ENCODE peak calls at places on chromosomes 5 and 9, in five cellular contexts. E, D, V, P and Y are unnamed samples. For H3K9me3, the result is how much of the 10 kb centered on the place peaks cover.

GRCh38 chr5:60673329-60673728 is 26.6 kb downstream of the DEPDC1B start:
- DNase-seq in E (no peak), D (no peak), V (no peak), P (no peak), Y (no peak)

GRCh38 chr5:32461441-32462120 is 17.0 kb upstream of the ZFR start:
- DNase-seq in E (no peak), D (no peak), V (no peak), P (no peak), Y (no peak)

GRCh38 chr5:56003179-56003578 is 8.4 kb upstream of the IL6ST start:
- DNase-seq in E (no peak), D (no peak), V (peak), P (no peak), Y (no peak)

GRCh38 chr5:1204693-1205242 is 3.4 kb downstream of the SLC6A19 start:
- DNase-seq in E (no peak), D (no peak), V (no peak), P (peak), Y (peak)

GRCh38 chr9:91138760-91139159 is 223.0 kb downstream of the AUH start:
- DNase-seq in E (no peak), D (no peak), V (no peak), P (no peak), Y (no peak)

GRCh38 chr9:93662952-93663572 is 86.7 kb downstream of the PHF2 start:
- DNase-seq in E (no peak), D (peak), V (no peak), P (no peak), Y (no peak)

GRCh38 chr9:75102177-75102790 is 14.0 kb downstream of the OSTF1 start:
- DNase-seq in E (no peak), D (no peak), V (no peak), P (no peak), Y (no peak)

GRCh38 chr5:178326054-178326715 is 93.6 kb upstream of the PHYKPL start:
- DNase-seq in E (no peak), D (peak), V (no peak), P (no peak), Y (no peak)

GRCh38 chr5:142828797-142829535 is 58.8 kb downstream of the ARHGAP26 start:
- DNase-seq in E (no peak), D (no peak), V (peak), P (no peak), Y (no peak)

GRCh38 chr9:89985078-89985477 is 380.3 kb downstream of the GADD45G start:
- DNase-seq in E (no peak), D (no peak), V (no peak), P (no peak), Y (no peak)

GRCh38 chr5:37869221-37869620 is 29.4 kb upstream of the GDNF start:
- DNase-seq in E (no peak), D (no peak), V (no peak), P (no peak), Y (no peak)

GRCh38 chr5:74324556-74324955 is 316.0 kb downstream of the ENC1 start:
- DNase-seq in E (no peak), D (no peak), V (no peak), P (no peak), Y (no peak)

GRCh38 chr5:102498271-102499034 is at the start of gene SLCO6A1:
- DNase-seq in E (no peak), D (no peak), V (no peak), P (peak), Y (no peak)
- H3K9me3 ChIP-seq in E (under half), D (under half), V (under half), P (under half), Y (under half)

GRCh38 chr9:113398796-113399195 is 2.3 kb downstream of the ALAD start:
- DNase-seq in E (no peak), D (no peak), V (no peak), P (no peak), Y (no peak)
- H3K9me3 ChIP-seq in E (under half), D (under half), V (under half), P (under half), Y (under half)

DNA sequence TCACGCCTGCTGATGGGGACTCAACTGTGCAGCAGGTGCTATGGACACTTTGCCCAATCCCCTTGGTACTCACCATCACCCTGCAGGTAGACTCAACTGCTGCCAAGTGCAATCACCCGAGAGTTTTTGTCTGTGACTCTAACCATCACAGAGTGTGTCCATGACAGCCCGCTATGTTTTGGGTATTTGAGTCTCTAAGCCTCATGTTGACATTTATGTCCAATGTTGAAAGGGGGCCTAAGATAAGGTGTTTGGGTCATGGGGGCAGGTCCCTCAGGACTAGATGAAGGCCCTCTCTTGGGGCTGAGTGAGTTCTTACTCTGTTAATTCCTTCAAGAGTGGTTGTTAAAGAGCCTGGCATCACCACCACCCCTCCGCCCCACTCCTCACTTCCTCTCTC is 44.1 kb upstream of the GABRP start:
- DNase-seq in E (no peak), D (no peak), V (no peak), P (no peak), Y (no peak)
- H3K9me3 ChIP-seq in E (under half), D (under half), V (under half), P (under half), Y (under half)

GRCh38 chr5:2388005-2388361 is 363.5 kb downstream of the IRX2 start:
- DNase-seq in E (no peak), D (no peak), V (no peak), P (no peak), Y (no peak)

GRCh38 chr5:2383678-2384025 is 367.8 kb downstream of the IRX2 start:
- DNase-seq in E (no peak), D (no peak), V (no peak), P (no peak), Y (no peak)

GRCh38 chr5:2391566-2391965 is 359.9 kb downstream of the IRX2 start:
- DNase-seq in E (no peak), D (no peak), V (no peak), P (no peak), Y (no peak)

GRCh38 chr5:2391021-2391420 is 360.5 kb downstream of the IRX2 start:
- DNase-seq in E (no peak), D (no peak), V (no peak), P (no peak), Y (no peak)

DNA sequence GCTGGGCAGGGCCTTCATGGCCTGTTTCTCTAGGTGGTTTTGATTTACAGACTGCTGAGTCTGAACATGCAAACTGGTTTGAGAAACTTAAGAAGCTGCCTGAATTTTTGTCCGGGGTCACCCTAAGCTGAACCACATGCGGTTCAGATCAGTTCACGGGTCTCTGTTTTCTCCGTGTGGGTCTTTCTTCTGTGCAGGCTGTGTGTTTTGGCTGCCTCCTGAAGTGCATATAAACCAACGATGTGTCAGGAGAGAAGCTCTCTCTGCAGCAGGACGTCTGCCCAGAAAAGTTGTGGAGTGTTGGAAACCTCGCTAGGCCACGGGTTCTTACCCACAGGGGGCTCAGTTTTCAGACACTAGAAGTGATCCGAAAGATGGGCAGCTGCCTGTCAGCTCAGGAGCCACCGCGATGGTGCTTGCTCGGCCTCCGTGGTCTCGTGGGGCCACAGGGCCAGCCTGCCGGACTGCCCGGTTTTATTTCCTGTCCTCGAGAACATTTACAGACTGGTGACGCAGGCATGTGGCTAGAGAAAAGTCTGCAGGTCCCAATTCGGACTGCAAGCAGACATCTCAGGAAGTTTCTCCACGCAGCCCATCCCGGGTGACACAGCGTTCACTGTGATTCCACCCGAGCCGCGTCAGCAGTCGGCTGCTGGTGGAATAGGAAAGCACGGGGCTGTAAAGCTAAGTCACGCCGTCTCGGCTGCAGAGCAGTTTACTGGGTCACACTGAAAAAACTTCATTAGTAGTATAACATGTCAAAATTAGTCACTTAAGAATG is 364.1 kb downstream of the IRX2 start:
- DNase-seq in E (no peak), D (no peak), V (no peak), P (no peak), Y (no peak)
- H3K9me3 ChIP-seq in E (under half), D (under half), V (under half), P (under half), Y (under half)

DNA sequence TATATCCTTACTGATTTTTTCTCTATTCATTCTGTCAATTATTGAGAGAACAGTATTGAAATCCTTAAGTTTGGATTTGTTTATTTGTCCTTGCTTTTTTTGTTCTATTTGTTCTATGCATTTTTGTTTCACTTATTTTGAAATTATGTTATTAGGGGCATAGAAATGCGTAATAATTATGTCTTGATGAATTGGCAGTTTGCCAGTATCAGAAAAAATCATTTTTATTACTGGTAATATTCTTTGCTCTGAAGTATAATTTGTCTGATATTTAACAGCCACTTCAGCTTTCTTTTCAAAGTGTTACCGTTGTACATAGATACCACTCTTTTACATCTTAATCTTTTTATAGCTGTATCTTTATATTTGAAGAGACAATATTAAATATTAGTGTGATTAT is 2090.9 kb upstream of the WWC1 start:
- DNase-seq in E (no peak), D (no peak), V (no peak), P (no peak), Y (no peak)
- H3K9me3 ChIP-seq in E (under half), D (under half), V (under half), P (under half), Y (under half)

GRCh38 chr5:2283481-2284045 is 400.8 kb upstream of the IRX4 start:
- DNase-seq in E (no peak), D (no peak), V (no peak), P (no peak), Y (no peak)
- H3K9me3 ChIP-seq in E (under half), D (under half), V (under half), P (under half), Y (under half)

GRCh38 chr5:173762930-173763329 is 125.2 kb upstream of the CPEB4 start:
- DNase-seq in E (no peak), D (no peak), V (no peak), P (peak), Y (no peak)
- H3K9me3 ChIP-seq in E (under half), D (under half), V (under half), P (under half), Y (under half)

DNA sequence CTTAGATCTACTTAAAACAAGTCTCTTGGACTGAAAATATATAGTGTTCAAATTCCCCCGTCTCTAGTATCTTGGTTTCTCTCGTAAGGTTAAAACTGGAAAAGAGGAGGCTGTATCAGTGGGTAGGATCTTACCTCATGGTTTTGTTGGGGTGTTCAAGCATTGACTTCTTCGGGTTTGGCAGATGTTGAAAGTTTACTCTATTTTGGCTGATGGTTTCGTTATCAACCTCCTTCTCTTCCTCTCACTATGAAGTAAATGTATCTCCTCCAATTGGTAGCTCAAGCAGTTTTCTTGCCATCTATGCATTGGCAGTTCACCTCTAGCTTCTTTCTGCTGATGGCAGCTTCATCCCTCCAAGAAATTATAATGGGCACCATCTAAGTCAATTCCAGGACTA is 506.5 kb upstream of the GRIN3A start:
- DNase-seq in E (no peak), D (no peak), V (no peak), P (no peak), Y (no peak)
- H3K9me3 ChIP-seq in E (under half), D (under half), V (under half), P (under half), Y (under half)